ENCODE peak calls at places on chromosome 21, in four cellular contexts. Z is fibroblast of lung, Q is transverse colon, C is uterus. J is an unnamed sample.

GRCh38 chr21:42381347-42381984 is 14.4 kb downstream of the TMPRSS3 start:
- DNase-seq in Q (peak; percentile 63), Z (peak; percentile 26), C (no peak), J (no peak)

GRCh38 chr21:41680444-41681335 is 86.2 kb downstream of the RIPK4 start:
- DNase-seq in Q (no peak), Z (no peak), C (no peak), J (peak; percentile 63)

GRCh38 chr21:41630917-41631316 is 123.0 kb upstream of the TMPRSS2 start:
- DNase-seq in Q (no peak), C (no peak), Z (no peak), J (peak; percentile 49)

GRCh38 chr21:45098867-45099266 is 24.5 kb downstream of the ADARB1 start:
- DNase-seq in Q (no peak), C (no peak), Z (no peak), J (no peak)

GRCh38 chr21:46038871-46039397 is 57.4 kb downstream of the COL6A1 start:
- DNase-seq in Z (peak; percentile 97), Q (no peak), C (peak; percentile 73), J (peak; percentile 70)

GRCh38 chr21:44697811-44698734 is 1.1 kb downstream of the KRTAP10-12 start:
- DNase-seq in C (no peak), Q (no peak), Z (no peak), J (no peak)

GRCh38 chr21:45347048-45347711 is 57.8 kb upstream of the COL18A1 start:
- DNase-seq in Z (no peak), Q (no peak), C (no peak), J (no peak)

GRCh38 chr21:29477941-29478340 is 179.2 kb downstream of the BACH1 start:
- DNase-seq in C (no peak), Z (peak; percentile 89), Q (no peak), J (no peak)

GRCh38 chr21:41663805-41664788 is 102.8 kb downstream of the RIPK4 start:
- DNase-seq in Q (peak; percentile 81), C (no peak), Z (peak; percentile 27), J (no peak)

GRCh38 chr21:28111151-28111619 is 881.5 kb downstream of the LTN1 start:
- DNase-seq in Q (peak; percentile 39), C (peak; percentile 89), Z (peak; percentile 84), J (no peak)

GRCh38 chr21:35619184-35619583 is 441.1 kb downstream of the SETD4 start:
- DNase-seq in C (no peak), Q (no peak), Z (peak; percentile 90), J (no peak)

GRCh38 chr21:20721151-20721550 is 277.1 kb upstream of the NCAM2 start:
- DNase-seq in C (no peak), Z (peak; percentile 50), Q (no peak), J (no peak)

GRCh38 chr21:26736449-26736848 is 108.8 kb downstream of the ADAMTS1 start:
- DNase-seq in Q (no peak), Z (no peak), C (no peak), J (no peak)

GRCh38 chr21:42350899-42351543 is at the start of gene TFF2:
- DNase-seq in C (no peak), Z (no peak), Q (no peak), J (peak; percentile 38)

GRCh38 chr21:42924433-42924751 is 1.0 kb downstream of the ERVH48-1 start:
- DNase-seq in Z (no peak), Q (no peak), C (no peak), J (no peak)

GRCh38 chr21:43343992-43344886 is 82.7 kb downstream of the SIK1 start:
- DNase-seq in C (no peak), Z (no peak), Q (no peak), J (peak; percentile 87)

GRCh38 chr21:28601708-28602107 is 391.0 kb downstream of the LTN1 start:
- DNase-seq in Q (no peak), C (no peak), Z (no peak), J (no peak)

GRCh38 chr21:43834146-43834905 is 30.7 kb upstream of the AGPAT3 start:
- DNase-seq in Q (no peak), C (no peak), Z (no peak), J (no peak)

GRCh38 chr21:42654179-42654912 is 925 bp downstream of the PDE9A start:
- DNase-seq in C (no peak), Z (no peak), Q (no peak), J (peak; percentile 63)

GRCh38 chr21:29649370-29649963 is 290.3 kb downstream of the GRIK1 start:
- DNase-seq in C (no peak), Z (no peak), Q (no peak), J (no peak)

GRCh38 chr21:19507682-19508260 is 1104.2 kb upstream of the TMPRSS15 start:
- DNase-seq in Z (no peak), Q (no peak), C (no peak), J (no peak)

GRCh38 chr21:45015469-45015860 is 58.9 kb upstream of the ADARB1 start:
- DNase-seq in Q (no peak), Z (no peak), C (no peak), J (peak; percentile 37)

GRCh38 chr21:34517039-34517438 is 5.0 kb upstream of the KCNE1 start:
- DNase-seq in C (no peak), Q (no peak), Z (no peak), J (no peak)

GRCh38 chr21:41562101-41563000 is 54.4 kb upstream of the TMPRSS2 start:
- DNase-seq in Z (no peak), C (no peak), Q (peak; percentile 61), J (peak; percentile 79)

GRCh38 chr21:42845296-42845965 is 33.9 kb downstream of the WDR4 start:
- DNase-seq in Q (no peak), Z (peak; percentile 32), C (no peak), J (peak; percentile 73)

GRCh38 chr21:34640858-34641257 is 25.9 kb upstream of the RCAN1 start:
- DNase-seq in C (no peak), Q (no peak), Z (peak; percentile 93), J (no peak)

GRCh38 chr21:25955646-25956045 is 214.9 kb downstream of the APP start:
- DNase-seq in C (no peak), Z (no peak), Q (no peak), J (no peak)

GRCh38 chr21:41167348-41168342 is at the start of gene BACE2:
- DNase-seq in C (peak; percentile 79), Q (peak; percentile 87), Z (peak; percentile 79), J (peak; percentile 90)

GRCh38 chr21:46253610-46254124 is 25.1 kb upstream of the LSS start:
- DNase-seq in C (no peak), Z (no peak), Q (no peak), J (peak; percentile 15)

GRCh38 chr21:19120591-19120990 is 717.0 kb upstream of the TMPRSS15 start:
- DNase-seq in C (no peak), Q (no peak), Z (no peak), J (no peak)

GRCh38 chr21:33478858-33479678 is 706 bp downstream of the TMEM50B start:
- DNase-seq in Z (peak; percentile 27), C (peak; percentile 20), Q (peak; percentile 41), J (peak; percentile 70)
- TF ChIP-seq CTCF in Z (no peak), C (no peak), Q (peak; percentile 15), J (peak; percentile 7)

DNA sequence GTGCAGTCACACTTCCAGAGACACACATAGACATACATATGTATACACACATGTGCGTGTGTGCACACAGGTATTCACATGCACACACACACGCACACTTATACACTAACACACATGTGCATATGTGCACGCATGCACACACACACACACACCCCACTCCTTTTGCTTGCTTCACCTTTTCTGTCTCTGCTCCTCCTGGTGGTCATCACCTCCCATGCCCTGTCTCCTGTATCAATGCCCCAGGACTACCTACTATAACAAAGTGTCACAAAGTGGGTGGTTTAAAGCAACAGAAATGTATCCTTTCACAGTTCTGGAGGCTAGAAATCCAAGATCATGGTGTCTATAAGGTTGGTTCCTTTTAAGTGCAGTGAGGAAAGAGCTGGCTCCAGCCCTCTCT is 27.4 kb downstream of the ETS2 start:
- DNase-seq in Q (no peak), C (no peak), Z (no peak), J (no peak)
- TF ChIP-seq CTCF in Q (no peak), C (no peak), Z (no peak), J (no peak)

GRCh38 chr21:15311510-15311909 is 246.7 kb upstream of the NRIP1 start:
- DNase-seq in Q (no peak), Z (no peak), C (no peak), J (no peak)
- TF ChIP-seq CTCF in Q (no peak), Z (no peak), C (no peak), J (no peak)

GRCh38 chr21:18041012-18041411 is 203.6 kb upstream of the CHODL start:
- DNase-seq in Q (no peak), Z (no peak), C (no peak), J (no peak)
- TF ChIP-seq CTCF in Q (no peak), Z (no peak), C (no peak), J (peak; percentile 46)

GRCh38 chr21:30962013-30962412 is 76.3 kb downstream of the KRTAP19-8 start:
- DNase-seq in Q (no peak), Z (no peak), C (no peak), J (no peak)
- TF ChIP-seq CTCF in Q (no peak), Z (no peak), C (no peak), J (peak; percentile 10)

GRCh38 chr21:22575165-22575584 is 1577.0 kb downstream of the NCAM2 start:
- DNase-seq in C (no peak), Q (no peak), Z (no peak), J (no peak)
- TF ChIP-seq CTCF in C (no peak), Q (no peak), Z (no peak), J (peak; percentile 28)

DNA sequence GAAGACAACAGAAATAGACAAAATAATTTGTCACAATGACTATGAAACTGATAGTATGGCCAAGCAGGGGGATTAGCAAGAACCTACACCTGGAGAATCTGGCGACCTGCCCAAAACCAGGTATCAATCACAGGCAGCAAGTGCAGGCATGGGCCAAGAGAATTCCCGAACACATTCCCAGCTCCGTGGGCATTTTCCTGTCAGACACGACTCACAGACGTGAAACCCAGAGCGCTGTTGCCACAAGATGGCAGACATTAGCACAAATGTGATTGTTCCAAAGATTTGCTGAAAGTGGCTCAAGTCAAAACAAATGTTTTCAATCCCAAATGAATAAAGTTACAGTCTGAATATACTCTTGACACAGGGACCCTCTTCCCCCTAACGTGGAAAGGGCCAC is 36.8 kb downstream of the HLCS start:
- DNase-seq in Z (peak; percentile 17), C (no peak), Q (no peak), J (no peak)
- TF ChIP-seq CTCF in Z (peak; percentile 10), C (no peak), Q (no peak), J (no peak)

GRCh38 chr21:31558839-31559367 is 100.6 kb upstream of the SOD1 start:
- DNase-seq in Z (peak; percentile 94), Q (peak; percentile 89), C (peak; percentile 81), J (peak; percentile 86)
- TF ChIP-seq CTCF in Z (no peak), Q (peak; percentile 10), C (no peak), J (no peak)

GRCh38 chr21:14306143-14306907 is 76.6 kb downstream of the HSPA13 start:
- DNase-seq in Q (no peak), Z (no peak), C (no peak), J (no peak)
- TF ChIP-seq CTCF in Q (peak; percentile 5), Z (no peak), C (peak; percentile 29), J (no peak)

J was measured in upper lobe of right lung.